ENCODE peak calls at places on chromosomes 6 and 20, in four cellular contexts. S, W, R and Z are unnamed samples.

GRCh38 chr20:8766868-8767390 is 302.0 kb upstream of the PLCB4 start:
- DNase-seq in R (no peak), S (no peak), W (no peak), Z (no peak)

GRCh38 chr6:105805581-105806023 is 280.5 kb upstream of the PRDM1 start:
- DNase-seq in S (no peak), W (no peak), R (peak; percentile 72), Z (no peak)

GRCh38 chr6:133131621-133132020 is 109.5 kb upstream of the EYA4 start:
- DNase-seq in W (no peak), R (no peak), S (no peak), Z (no peak)

GRCh38 chr20:51403465-51404220 is 138.9 kb downstream of the NFATC2 start:
- DNase-seq in R (peak; percentile 30), W (no peak), S (no peak), Z (no peak)

GRCh38 chr20:48667481-48667880 is 160.3 kb downstream of the PREX1 start:
- DNase-seq in W (no peak), R (no peak), S (no peak), Z (peak; percentile 26)

GRCh38 chr6:3053231-3053508 is 15.1 kb upstream of the RIPK1 start:
- DNase-seq in W (peak; percentile 89), R (no peak), S (no peak), Z (no peak)

GRCh38 chr20:61753196-61753942 is 312.3 kb downstream of the TAF4 start:
- DNase-seq in R (no peak), W (no peak), S (no peak), Z (peak; percentile 9)

GRCh38 chr6:136761227-136761922 is 30.9 kb downstream of the MAP3K5 start:
- DNase-seq in R (peak; percentile 76), S (no peak), W (no peak), Z (peak; percentile 55)

GRCh38 chr6:18053071-18053475 is 65.6 kb upstream of the KIF13A start:
- DNase-seq in W (no peak), R (no peak), S (no peak), Z (no peak)

GRCh38 chr6:89302936-89303335 is 12.2 kb downstream of the GABRR2 start:
- DNase-seq in R (no peak), W (no peak), S (no peak), Z (no peak)

GRCh38 chr20:35269055-35269781 is 8.7 kb downstream of the MMP24OS start:
- DNase-seq in S (peak; percentile 76), R (peak; percentile 83), W (peak; percentile 77), Z (peak; percentile 66)

GRCh38 chr20:9884061-9884460 is 45.2 kb upstream of the PAK5 start:
- DNase-seq in W (no peak), S (no peak), R (no peak), Z (no peak)

GRCh38 chr6:32195902-32196681 is 3.6 kb upstream of the GPSM3 start:
- DNase-seq in R (peak; percentile 90), W (peak; percentile 88), S (peak; percentile 53), Z (peak; percentile 99)

GRCh38 chr6:42049116-42049809 is 1.1 kb upstream of the TAF8 start:
- DNase-seq in W (no peak), R (peak; percentile 28), S (no peak), Z (no peak)

GRCh38 chr6:13488015-13488895 is 855 bp upstream of the GFOD1 start:
- DNase-seq in R (no peak), W (no peak), S (no peak), Z (peak; percentile 15)

GRCh38 chr6:132198896-132199295 is 202.4 kb downstream of the MOXD1 start:
- DNase-seq in S (no peak), W (no peak), R (no peak), Z (no peak)

GRCh38 chr20:10982692-10983091 is 308.9 kb upstream of the JAG1 start:
- DNase-seq in S (peak; percentile 28), W (peak; percentile 10), R (no peak), Z (no peak)
- TF ChIP-seq MYC in S (no peak), W (no peak), R (no peak), Z (no peak)

GRCh38 chr6:71386215-71386614 is 97.6 kb downstream of the OGFRL1 start:
- DNase-seq in R (no peak), W (no peak), S (no peak), Z (peak; percentile 59)
- TF ChIP-seq JUN in R (no peak), W (no peak), S (no peak), Z (peak; percentile 69)

GRCh38 chr6:43262000-43262779 is 18.9 kb downstream of the TTBK1 start:
- DNase-seq in W (peak; percentile 61), S (no peak), R (no peak), Z (no peak)

GRCh38 chr6:43260791-43261190 is 17.5 kb downstream of the TTBK1 start:
- DNase-seq in S (no peak), R (no peak), W (no peak), Z (peak; percentile 64)

GRCh38 chr6:43264599-43264998 is 21.3 kb downstream of the TTBK1 start:
- DNase-seq in R (no peak), S (no peak), W (no peak), Z (no peak)

GRCh38 chr6:43263314-43264178 is 20.3 kb downstream of the TTBK1 start:
- DNase-seq in S (peak; percentile 86), W (peak; percentile 78), R (peak; percentile 86), Z (peak; percentile 48)

DNA sequence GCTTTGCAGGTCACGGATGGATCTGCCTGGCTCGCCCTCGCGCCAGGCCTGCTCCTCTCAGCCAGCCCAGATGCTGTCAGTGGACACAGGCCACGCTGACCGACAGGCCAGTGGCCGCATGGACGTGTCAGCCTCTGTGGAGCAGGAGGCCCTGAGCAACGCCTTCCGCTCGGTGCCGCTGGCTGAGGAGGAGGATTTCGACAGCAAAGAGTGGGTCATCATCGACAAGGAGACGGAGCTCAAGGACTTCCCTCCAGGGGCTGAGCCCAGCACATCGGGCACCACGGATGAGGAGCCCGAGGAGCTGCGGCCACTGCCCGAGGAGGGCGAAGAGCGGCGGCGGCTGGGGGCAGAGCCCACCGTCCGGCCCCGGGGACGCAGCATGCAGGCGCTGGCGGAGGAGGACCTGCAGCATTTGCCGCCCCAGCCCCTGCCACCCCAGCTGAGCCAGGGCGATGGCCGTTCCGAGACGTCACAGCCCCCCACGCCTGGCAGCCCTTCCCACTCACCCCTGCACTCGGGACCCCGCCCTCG is 19.6 kb downstream of the TTBK1 start:
- DNase-seq in S (no peak), W (no peak), R (no peak), Z (no peak)
- H3K4me2 ChIP-seq in S (no peak overlapping the region), W (peak overlapping the region; percentile 51), R (no peak overlapping the region), Z (no peak overlapping the region)

GRCh38 chr6:50128420-50129005 is 78.8 kb upstream of the DEFB112 start:
- DNase-seq in W (peak; percentile 5), S (no peak), R (peak; percentile 23), Z (peak; percentile 14)
- TF ChIP-seq MYC in W (no peak), S (no peak), R (no peak), Z (no peak)

GRCh38 chr20:6053776-6054688 is at the start of gene LRRN4:
- DNase-seq in R (no peak), W (peak; percentile 34), S (no peak), Z (no peak)
- TF ChIP-seq JUN in R (no peak), W (no peak), S (no peak), Z (no peak)

GRCh38 chr20:15857131-15857784 is 716.0 kb downstream of the KIF16B start:
- DNase-seq in R (no peak), W (no peak), S (no peak), Z (no peak)
- H3K4me2 ChIP-seq in R (no peak overlapping the region), W (no peak overlapping the region), S (no peak overlapping the region), Z (no peak overlapping the region)

GRCh38 chr6:55882731-55883595 is 7.6 kb upstream of the BMP5 start:
- DNase-seq in R (no peak), W (no peak), S (no peak), Z (peak; percentile 94)
- TF ChIP-seq MYC in R (no peak), W (no peak), S (no peak), Z (no peak)

GRCh38 chr6:38339914-38340313 is 299.8 kb downstream of the BTBD9 start:
- DNase-seq in R (no peak), S (no peak), W (no peak), Z (no peak)
- TF ChIP-seq JUN in R (no peak), S (no peak), W (no peak), Z (no peak)

DNA sequence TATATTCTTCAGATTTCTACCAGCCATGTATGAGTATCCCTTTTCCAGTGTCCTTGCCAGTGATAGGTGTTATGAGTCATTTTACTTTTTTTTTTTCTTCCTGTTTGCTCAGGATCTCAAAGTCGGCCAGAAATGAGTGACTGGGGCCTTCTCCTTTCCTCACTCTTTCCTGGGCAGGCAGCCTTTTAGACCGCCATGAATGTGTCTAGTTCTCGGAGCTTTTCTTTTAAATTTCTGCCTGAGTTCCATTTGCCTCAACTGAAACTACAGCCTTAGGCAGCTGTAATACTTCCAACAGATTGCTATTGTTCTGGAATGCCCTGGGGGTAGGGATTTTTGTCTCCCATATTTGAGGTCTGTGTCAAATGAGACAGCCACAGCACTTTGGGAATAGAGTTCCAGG is 83.7 kb downstream of the STXBP5 start:
- DNase-seq in R (no peak), W (no peak), S (no peak), Z (peak; percentile 84)
- H3K4me2 ChIP-seq in R (no peak overlapping the region), W (no peak overlapping the region), S (peak overlapping the region; percentile 57), Z (peak overlapping the region; percentile 72)

GRCh38 chr6:170222498-170223471 is 68.1 kb downstream of the DLL1 start:
- DNase-seq in S (no peak), R (no peak), W (no peak), Z (no peak)

GRCh38 chr6:170226647-170227046 is 64.2 kb downstream of the DLL1 start:
- DNase-seq in S (no peak), W (no peak), R (no peak), Z (no peak)

GRCh38 chr6:170223718-170224693 is 66.9 kb downstream of the DLL1 start:
- DNase-seq in W (no peak), R (no peak), S (no peak), Z (no peak)

GRCh38 chr6:170225852-170226417 is 64.9 kb downstream of the DLL1 start:
- DNase-seq in W (no peak), S (no peak), R (no peak), Z (peak; percentile 47)

DNA sequence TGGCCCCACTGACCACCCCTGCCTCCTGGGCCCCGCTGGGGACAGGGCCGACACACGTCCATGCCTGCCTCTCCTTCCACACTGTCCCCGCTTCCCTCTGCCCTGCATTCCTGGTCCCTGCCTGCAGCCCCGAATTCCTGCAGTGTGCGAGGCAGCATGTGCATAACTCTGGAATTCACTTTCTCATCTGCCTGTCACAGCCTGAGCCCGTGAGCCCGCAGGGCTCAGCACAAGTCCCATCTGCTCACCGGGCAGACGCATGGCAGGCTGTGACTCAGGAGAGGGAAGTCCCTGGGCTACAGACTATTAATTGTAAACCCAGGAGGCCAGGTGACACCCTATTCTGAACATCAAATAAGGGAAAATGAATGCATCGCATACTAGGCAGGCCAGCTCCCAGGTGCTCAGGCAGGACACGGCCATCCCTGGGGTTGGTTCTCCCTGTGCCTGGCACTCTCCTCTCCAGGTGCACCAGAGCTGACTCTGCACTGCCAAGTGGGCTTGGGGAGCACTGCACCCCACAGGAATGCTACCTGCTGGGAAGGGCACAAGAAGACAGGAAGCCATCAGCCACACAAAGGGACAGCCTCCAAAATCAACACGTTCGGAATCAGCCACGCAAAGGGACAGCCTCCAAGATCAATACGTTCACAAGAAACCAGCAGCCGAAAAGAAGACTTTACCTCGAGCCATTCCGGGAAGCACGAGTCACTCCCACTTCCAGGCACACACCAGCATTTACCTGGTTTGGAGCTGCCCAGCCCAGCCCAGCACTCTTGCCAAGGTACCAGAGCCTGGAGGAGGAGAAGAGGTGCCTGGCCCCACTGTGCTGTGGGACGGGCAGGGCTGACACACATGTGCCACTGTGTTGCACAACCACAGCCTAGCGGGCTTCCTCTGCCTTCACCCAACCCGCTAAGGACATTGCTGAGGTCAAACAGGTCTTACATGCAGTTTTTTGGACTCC is 65.9 kb downstream of the DLL1 start:
- DNase-seq in R (no peak), S (no peak), W (no peak), Z (no peak)
- TF ChIP-seq MYC in R (no peak), S (no peak), W (no peak), Z (no peak)